ENCODE peak calls at places on chromosomes 13 and 19, in seven cellular contexts. O, P, E, U, Y, S and L are unnamed samples.

GRCh38 chr13:70108276-70108845 is at the start of gene KLHL1:
- DNase-seq in O (no peak), P (no peak), E (no peak), U (no peak), Y (no peak), S (no peak), L (no peak)

GRCh38 chr19:41095703-41096102 is 7.5 kb downstream of the CYP2A13 start:
- DNase-seq in O (no peak), P (no peak), E (no peak), U (no peak), Y (no peak), S (no peak), L (no peak)

GRCh38 chr13:43300817-43301216 is 277.4 kb downstream of the DNAJC15 start:
- DNase-seq in O (no peak), P (peak), E (no peak), U (no peak), Y (no peak), S (peak), L (no peak)

GRCh38 chr19:35179830-35180229 is 25.3 kb downstream of the FXYD5 start:
- DNase-seq in O (no peak), P (no peak), E (no peak), U (no peak), Y (no peak), S (no peak), L (no peak)

GRCh38 chr19:8615813-8616596 is 5.5 kb upstream of the ADAMTS10 start:
- DNase-seq in O (peak), P (peak), E (peak), U (no peak), Y (peak), S (peak), L (peak)

GRCh38 chr19:15118248-15118647 is 11.0 kb downstream of the SYDE1 start:
- DNase-seq in O (no peak), P (no peak), E (no peak), U (no peak), Y (no peak), S (no peak), L (no peak)

GRCh38 chr19:14265285-14266036 is 59.5 kb upstream of the ADGRL1 start:
- DNase-seq in O (no peak), P (no peak), E (no peak), U (no peak), Y (no peak), S (no peak), L (no peak)

GRCh38 chr13:53562419-53562818 is 533.8 kb downstream of the OLFM4 start:
- DNase-seq in O (no peak), P (no peak), E (no peak), U (no peak), Y (no peak), S (no peak), L (no peak)

GRCh38 chr13:103799028-103799427 is 732.8 kb upstream of the SLC10A2 start:
- DNase-seq in O (no peak), P (no peak), E (no peak), U (no peak), Y (no peak), S (no peak), L (no peak)

GRCh38 chr19:39199025-39199424 is 2.3 kb downstream of the NCCRP1 start:
- DNase-seq in O (no peak), P (peak), E (peak), U (no peak), Y (no peak), S (peak), L (no peak)

GRCh38 chr19:41991025-41991424 is 3.0 kb downstream of the ATP1A3 start:
- DNase-seq in O (no peak), P (no peak), E (peak), U (peak), Y (no peak), S (no peak), L (no peak)

GRCh38 chr19:21483589-21484170 is 21.7 kb upstream of the ZNF429 start:
- DNase-seq in O (peak), P (peak), E (peak), U (peak), Y (peak), S (peak), L (peak)

DNA sequence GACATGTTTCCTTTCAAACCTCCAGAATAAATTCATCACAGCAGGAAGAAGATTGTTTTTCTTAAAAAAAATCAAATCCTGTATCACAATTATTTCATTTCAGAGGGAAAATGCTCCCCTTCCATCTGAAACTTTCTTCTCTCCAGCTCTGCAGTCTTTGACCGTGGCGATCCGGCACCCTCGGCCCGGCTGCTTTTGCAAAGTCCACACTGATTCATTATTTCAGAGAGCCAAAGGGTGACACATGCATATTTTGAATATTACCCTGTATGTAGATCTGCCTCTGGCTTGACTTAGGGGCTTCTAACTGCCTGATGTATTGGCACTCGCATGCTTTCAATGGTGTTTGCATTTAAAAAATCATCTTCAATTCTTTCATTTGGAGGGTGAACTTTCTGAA is 222.7 kb upstream of the MAB21L1 start:
- DNase-seq in O (no peak), P (peak), E (no peak), U (no peak), Y (no peak), S (no peak), L (no peak)
- H3K4me3 ChIP-seq in O (no peak), P (no peak), E (no peak), U (no peak), Y (no peak), S (no peak), L (no peak)

GRCh38 chr19:18831524-18832330 is at the start of gene UPF1:
- DNase-seq in O (peak), P (peak), E (peak), U (peak), Y (peak), S (peak), L (peak)
- TF ChIP-seq CTCF in O (no peak), P (no peak), E (no peak), U (no peak), Y (no peak), S (no peak), L (no peak)

GRCh38 chr13:110911880-110912279 is 3.0 kb downstream of the ANKRD10 start:
- DNase-seq in O (no peak), P (no peak), E (no peak), U (no peak), Y (no peak), S (no peak), L (no peak)
- H3K4me3 ChIP-seq in O (no peak), P (no peak), E (peak), U (no peak), Y (peak), S (peak), L (no peak)

GRCh38 chr13:30352121-30352520 is 44.8 kb upstream of the KATNAL1 start:
- DNase-seq in O (no peak), P (no peak), E (no peak), U (no peak), Y (no peak), S (no peak), L (no peak)
- TF ChIP-seq CTCF in O (no peak), P (no peak), E (no peak), U (no peak), Y (no peak), S (no peak), L (no peak)

DNA sequence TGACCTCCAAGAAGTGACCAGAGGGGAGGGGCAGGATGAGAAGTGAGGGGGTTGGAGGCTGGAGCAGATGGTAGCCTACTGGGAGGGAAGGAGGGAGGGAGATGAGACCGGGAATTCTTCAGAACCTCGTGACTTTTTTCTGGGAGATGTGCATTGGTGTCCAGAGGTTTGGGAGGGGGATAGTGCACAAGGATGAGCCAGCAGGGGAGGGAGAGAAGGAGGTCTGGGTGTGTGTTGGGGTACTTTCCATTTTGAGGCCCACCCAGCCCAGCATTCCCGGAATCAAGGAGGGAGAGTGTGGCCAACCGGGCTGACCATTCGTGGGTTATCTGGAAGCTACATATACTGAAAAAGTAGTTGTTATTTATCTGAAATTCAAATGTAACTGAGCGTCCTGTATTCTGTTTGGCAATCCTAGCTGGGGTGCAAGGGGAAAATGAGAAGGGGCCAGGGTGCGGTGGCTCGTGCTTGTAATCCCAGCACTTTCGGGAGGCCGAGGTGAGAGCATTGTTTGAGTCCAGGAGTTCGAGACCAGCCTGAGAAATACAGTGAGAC is 4.3 kb upstream of the C3 start:
- DNase-seq in O (no peak), P (no peak), E (no peak), U (no peak), Y (peak), S (no peak), L (no peak)
- H3K4me3 ChIP-seq in O (no peak), P (no peak), E (no peak), U (no peak), Y (no peak), S (no peak), L (no peak)

GRCh38 chr13:62626771-62627170 is 1211.1 kb upstream of the PCDH20 start:
- DNase-seq in O (no peak), P (no peak), E (no peak), U (no peak), Y (no peak), S (no peak), L (no peak)
- TF ChIP-seq CTCF in O (no peak), P (no peak), E (no peak), U (no peak), Y (no peak), S (no peak), L (no peak)